ENCODE peak calls at places on chromosomes 11 and 22, in six cellular contexts. N is Panc1, Q is suprapubic skin, W is fibroblast of lung, G is mesenchymal stem cell, M is MM.1S. V is an unnamed sample.

GRCh38 chr11:27705873-27706820 is 5.9 kb upstream of the BDNF start:
- DNase-seq in N (no peak), W (peak), G (peak), Q (no peak), M (peak), V (no peak)

GRCh38 chr22:38799265-38800002 is 5.5 kb upstream of the DNAL4 start:
- DNase-seq in N (no peak), M (no peak), G (peak), W (peak), Q (no peak), V (no peak)

GRCh38 chr11:75013051-75013450 is 24.3 kb downstream of the NEU3 start:
- DNase-seq in Q (no peak), M (no peak), G (peak), N (no peak), W (peak), V (no peak)

GRCh38 chr11:114956565-114956964 is 278.2 kb downstream of the NXPE2 start:
- DNase-seq in N (no peak), W (no peak), Q (no peak), G (no peak), M (no peak), V (no peak)

GRCh38 chr11:5679811-5680210 is 5.1 kb downstream of the TRIM5 start:
- DNase-seq in Q (no peak), G (no peak), W (peak), N (no peak), M (no peak), V (no peak)

GRCh38 chr22:46684706-46685105 is 53.3 kb downstream of the CERK start:
- DNase-seq in M (no peak), Q (no peak), N (no peak), W (no peak), G (no peak), V (no peak)

GRCh38 chr22:41508770-41509170 is 35.5 kb downstream of the POLR3H start:
- DNase-seq in W (no peak), M (no peak), Q (no peak), G (no peak), N (no peak), V (peak)

GRCh38 chr11:96748639-96749370 is 359.0 kb downstream of the JRKL start:
- DNase-seq in M (no peak), Q (no peak), N (no peak), W (peak), G (peak), V (no peak)

GRCh38 chr11:72333657-72334056 is 89.7 kb upstream of the PHOX2A start:
- DNase-seq in G (peak), N (no peak), Q (no peak), W (peak), M (no peak), V (no peak)

GRCh38 chr11:65915101-65915820 is 3.6 kb downstream of the C11orf68 start:
- DNase-seq in M (no peak), G (peak), N (no peak), W (no peak), Q (no peak), V (no peak)

GRCh38 chr22:28909375-28909774 is 26.0 kb downstream of the ZNRF3 start:
- DNase-seq in M (no peak), Q (no peak), N (no peak), W (peak), G (no peak), V (no peak)

GRCh38 chr22:49790912-49791311 is 36.8 kb downstream of the BRD1 start:
- DNase-seq in N (no peak), W (no peak), M (no peak), Q (no peak), G (no peak), V (no peak)

GRCh38 chr11:66022401-66023185 is 3.7 kb downstream of the CATSPER1 start:
- DNase-seq in G (peak), Q (peak), W (peak), N (no peak), M (peak), V (peak)

GRCh38 chr11:118921121-118921928 is 4.4 kb downstream of the BCL9L start:
- DNase-seq in N (no peak), W (peak), Q (peak), G (peak), M (no peak), V (no peak)

GRCh38 chr22:38461414-38462081 is 6.3 kb upstream of the KDELR3 start:
- DNase-seq in N (no peak), M (peak), W (peak), Q (peak), G (peak), V (peak)

GRCh38 chr11:45663486-45664375 is 1.7 kb downstream of the CHST1 start:
- DNase-seq in W (no peak), M (no peak), Q (peak), N (no peak), G (peak), V (no peak)

GRCh38 chr22:44131989-44132685 is 48.6 kb upstream of the PARVG start:
- DNase-seq in N (no peak), G (no peak), M (no peak), Q (peak), W (no peak), V (no peak)

GRCh38 chr11:27309064-27309463 is 54.0 kb downstream of the CCDC34 start:
- DNase-seq in N (no peak), Q (no peak), W (peak), M (no peak), G (no peak), V (no peak)

GRCh38 chr11:112255075-112255739 is 5.5 kb downstream of the PLET1 start:
- DNase-seq in G (peak), W (peak), M (no peak), Q (no peak), N (peak), V (no peak)

GRCh38 chr11:130448416-130449068 is at the start of gene ADAMTS15:
- DNase-seq in M (peak), W (peak), N (no peak), G (peak), Q (peak), V (no peak)

GRCh38 chr22:43295660-43296059 is 47.5 kb downstream of the SCUBE1 start:
- DNase-seq in Q (no peak), W (no peak), M (no peak), G (no peak), N (no peak), V (no peak)

GRCh38 chr11:65498042-65498726 is 661 bp upstream of the MALAT1 start:
- DNase-seq in N (no peak), G (peak), Q (peak), M (peak), W (peak), V (no peak)

GRCh38 chr11:2702771-2703486 is 3.1 kb upstream of the KCNQ1OT1 start:
- DNase-seq in W (no peak), G (no peak), Q (peak), M (no peak), N (no peak), V (no peak)

GRCh38 chr11:64892411-64892831 is 14.0 kb upstream of the EHD1 start:
- DNase-seq in M (no peak), N (no peak), W (no peak), Q (no peak), G (no peak), V (no peak)

GRCh38 chr11:63880031-63880841 is 36.7 kb downstream of the RCOR2 start:
- DNase-seq in G (peak), Q (no peak), N (no peak), W (peak), M (no peak), V (no peak)

GRCh38 chr11:45182902-45183301 is 36.5 kb downstream of the PRDM11 start:
- DNase-seq in G (peak), W (no peak), Q (no peak), M (no peak), N (no peak), V (no peak)

GRCh38 chr22:49962012-49962750 is 1.6 kb downstream of the PIM3 start:
- DNase-seq in Q (peak), N (no peak), G (peak), W (peak), M (peak), V (peak)

GRCh38 chr22:42673898-42674390 is 24.8 kb upstream of the CYB5R3 start:
- DNase-seq in G (no peak), N (no peak), W (peak), Q (no peak), M (no peak), V (no peak)

GRCh38 chr22:50695421-50696250 is 23.0 kb downstream of the SHANK3 start:
- DNase-seq in N (no peak), W (no peak), Q (peak), G (no peak), M (no peak), V (no peak)

GRCh38 chr22:24060375-24060788 is 49.3 kb downstream of the CABIN1 start:
- DNase-seq in W (peak), M (no peak), N (no peak), G (peak), Q (no peak), V (no peak)

GRCh38 chr22:50009765-50010675 is 2.5 kb downstream of the IL17REL start:
- DNase-seq in G (no peak), W (no peak), N (no peak), Q (no peak), M (no peak), V (no peak)

GRCh38 chr11:134724106-134724778 is 312.2 kb upstream of the B3GAT1 start:
- DNase-seq in N (no peak), Q (no peak), M (no peak), W (no peak), G (no peak), V (peak)

GRCh38 chr11:74770456-74770855 is 21.8 kb downstream of the RNF169 start:
- DNase-seq in Q (no peak), M (no peak), G (no peak), W (peak), N (no peak), V (no peak)

GRCh38 chr11:70454197-70454767 is 56.0 kb downstream of the CTTN start:
- DNase-seq in W (no peak), Q (no peak), M (no peak), N (no peak), G (no peak), V (no peak)

GRCh38 chr11:3939211-3939610 is 83.7 kb downstream of the STIM1 start:
- DNase-seq in M (peak), G (peak), Q (no peak), N (no peak), W (peak), V (no peak)

GRCh38 chr11:64101461-64101860 is 64.5 kb downstream of the MACROD1 start:
- DNase-seq in W (no peak), G (no peak), N (no peak), M (no peak), Q (no peak), V (no peak)

GRCh38 chr11:119479685-119480275 is 56.8 kb upstream of the THY1 start:
- DNase-seq in M (peak), G (peak), W (peak), N (no peak), Q (peak), V (no peak)

GRCh38 chr22:40416267-40416570 is 45.8 kb downstream of the SGSM3 start:
- DNase-seq in W (no peak), M (no peak), Q (no peak), N (no peak), G (no peak), V (no peak)
- H3K27ac ChIP-seq in W (no peak), M (no peak), Q (no peak), N (no peak), G (no peak), V (no peak)

GRCh38 chr22:17072877-17073276 is 11.9 kb upstream of the IL17RA start:
- DNase-seq in N (no peak), Q (no peak), W (no peak), M (no peak), G (no peak), V (no peak)

GRCh38 chr22:17077255-17077654 is 7.5 kb upstream of the IL17RA start:
- DNase-seq in N (no peak), Q (no peak), M (no peak), G (peak), W (peak), V (no peak)

GRCh38 chr22:17079572-17079971 is 5.2 kb upstream of the IL17RA start:
- DNase-seq in Q (peak), M (no peak), W (no peak), G (no peak), N (no peak), V (no peak)

DNA sequence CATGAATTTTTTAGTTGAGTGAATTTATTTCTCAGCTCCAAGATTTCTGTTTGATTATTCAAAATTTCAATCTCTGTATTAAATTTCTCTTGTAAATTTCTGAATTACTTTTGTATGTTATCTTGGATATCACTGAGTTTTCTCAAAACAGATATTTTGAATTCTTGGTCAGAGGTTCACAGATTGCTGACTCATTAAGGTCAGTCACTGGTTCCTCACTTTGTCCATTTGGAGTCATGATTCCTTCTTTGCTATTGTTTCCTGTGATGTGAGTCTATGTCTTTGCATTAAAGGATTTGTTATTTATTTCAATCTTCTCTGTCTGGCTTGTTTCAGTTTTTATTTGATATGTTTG is 10.2 kb upstream of the IL17RA start:
- DNase-seq in M (no peak), G (no peak), N (no peak), W (peak), Q (no peak), V (no peak)
- H3K27ac ChIP-seq in M (no peak), G (no peak), N (no peak), W (no peak), Q (no peak), V (no peak)

GRCh38 chr22:21690401-21690801 is 24.6 kb downstream of the PPIL2 start:
- DNase-seq in W (no peak), Q (no peak), N (no peak), G (no peak), M (peak), V (no peak)
- H3K27ac ChIP-seq in W (no peak), Q (no peak), N (no peak), G (no peak), M (peak), V (no peak)

GRCh38 chr11:8390851-8391612 is 127.4 kb upstream of the LMO1 start:
- DNase-seq in N (no peak), Q (no peak), G (no peak), M (no peak), W (no peak), V (no peak)

GRCh38 chr11:8387693-8388092 is 124.0 kb upstream of the LMO1 start:
- DNase-seq in M (no peak), N (no peak), Q (no peak), G (no peak), W (no peak), V (no peak)

GRCh38 chr11:8392166-8392565 is 128.5 kb upstream of the LMO1 start:
- DNase-seq in G (no peak), Q (no peak), W (no peak), N (no peak), M (no peak), V (no peak)

GRCh38 chr11:8387141-8387540 is 123.5 kb upstream of the LMO1 start:
- DNase-seq in M (no peak), N (no peak), G (no peak), W (no peak), Q (no peak), V (no peak)

GRCh38 chr11:8389034-8389996 is 125.6 kb upstream of the LMO1 start:
- DNase-seq in M (no peak), N (no peak), W (peak), Q (no peak), G (no peak), V (no peak)
- H3K27ac ChIP-seq in M (no peak), N (no peak), W (no peak), Q (no peak), G (no peak), V (peak)

V was measured in caudate nucleus.